ENCODE peak calls at places on chromosomes 7 and 10, in eight cellular contexts. One of them, this sample, is unnamed.

GRCh38 chr7:43723002-43723331 is 6.4 kb downstream of the COA1 start:
- DNase-seq in GM04504: no peak
- DNase-seq in LHCN-M2: no peak
- DNase-seq in fibroblast of mammary gland: no peak
- DNase-seq in NCI-H1092: no peak
- DNase-seq in NCI-H2029: no peak
- DNase-seq in activated T-cell treated with anti-CD3 and anti-CD28 coated beads, Interleukin-2, amount 50 U/mL, for 72 hours: no peak
- DNase-seq in RCC 7860: no peak
- DNase-seq in this sample: no peak

GRCh38 chr7:124667312-124667711 is 98.3 kb downstream of the GPR37 start:
- DNase-seq in activated T-cell treated with anti-CD3 and anti-CD28 coated beads, Interleukin-2, amount 50 U/mL, for 72 hours: no peak
- DNase-seq in LHCN-M2: no peak
- DNase-seq in NCI-H2029: no peak
- DNase-seq in GM04504: no peak
- DNase-seq in NCI-H1092: no peak
- DNase-seq in fibroblast of mammary gland: no peak
- DNase-seq in RCC 7860: no peak
- DNase-seq in this sample: no peak

GRCh38 chr7:117171106-117171505 is 151.8 kb downstream of the WNT2 start:
- DNase-seq in activated T-cell treated with anti-CD3 and anti-CD28 coated beads, Interleukin-2, amount 50 U/mL, for 72 hours: no peak
- DNase-seq in NCI-H2029: no peak
- DNase-seq in GM04504: no peak
- DNase-seq in fibroblast of mammary gland: no peak
- DNase-seq in NCI-H1092: no peak
- DNase-seq in LHCN-M2: no peak
- DNase-seq in RCC 7860: no peak
- DNase-seq in this sample: no peak

GRCh38 chr7:41774966-41775365 is 72.1 kb upstream of the INHBA start:
- DNase-seq in activated T-cell treated with anti-CD3 and anti-CD28 coated beads, Interleukin-2, amount 50 U/mL, for 72 hours: no peak
- DNase-seq in fibroblast of mammary gland: no peak
- DNase-seq in RCC 7860: no peak
- DNase-seq in LHCN-M2: no peak
- DNase-seq in GM04504: no peak
- DNase-seq in NCI-H1092: no peak
- DNase-seq in NCI-H2029: no peak
- DNase-seq in this sample: peak

GRCh38 chr10:71923138-71923692 is 41.0 kb upstream of the CHST3 start:
- DNase-seq in GM04504: no peak
- DNase-seq in NCI-H2029: no peak
- DNase-seq in LHCN-M2: no peak
- DNase-seq in RCC 7860: no peak
- DNase-seq in fibroblast of mammary gland: no peak
- DNase-seq in NCI-H1092: no peak
- DNase-seq in activated T-cell treated with anti-CD3 and anti-CD28 coated beads, Interleukin-2, amount 50 U/mL, for 72 hours: no peak
- DNase-seq in this sample: no peak

GRCh38 chr7:18770852-18771251 is 275.3 kb downstream of the HDAC9 start:
- DNase-seq in GM04504: no peak
- DNase-seq in LHCN-M2: peak
- DNase-seq in NCI-H1092: no peak
- DNase-seq in RCC 7860: no peak
- DNase-seq in fibroblast of mammary gland: peak
- DNase-seq in activated T-cell treated with anti-CD3 and anti-CD28 coated beads, Interleukin-2, amount 50 U/mL, for 72 hours: no peak
- DNase-seq in NCI-H2029: no peak
- DNase-seq in this sample: no peak

GRCh38 chr7:41955475-41956243 is 252.8 kb upstream of the INHBA start:
- DNase-seq in NCI-H2029: no peak
- DNase-seq in NCI-H1092: no peak
- DNase-seq in fibroblast of mammary gland: peak
- DNase-seq in LHCN-M2: peak
- DNase-seq in RCC 7860: peak
- DNase-seq in activated T-cell treated with anti-CD3 and anti-CD28 coated beads, Interleukin-2, amount 50 U/mL, for 72 hours: no peak
- DNase-seq in GM04504: peak
- DNase-seq in this sample: peak

GRCh38 chr10:49076741-49077521 is 38.4 kb downstream of the VSTM4 start:
- DNase-seq in LHCN-M2: no peak
- DNase-seq in NCI-H2029: no peak
- DNase-seq in RCC 7860: peak
- DNase-seq in activated T-cell treated with anti-CD3 and anti-CD28 coated beads, Interleukin-2, amount 50 U/mL, for 72 hours: peak
- DNase-seq in GM04504: no peak
- DNase-seq in NCI-H1092: no peak
- DNase-seq in fibroblast of mammary gland: no peak
- DNase-seq in this sample: no peak

GRCh38 chr10:71351628-71352319 is 32.7 kb downstream of the SLC29A3 start:
- DNase-seq in NCI-H2029: peak
- DNase-seq in fibroblast of mammary gland: no peak
- DNase-seq in GM04504: no peak
- DNase-seq in NCI-H1092: no peak
- DNase-seq in activated T-cell treated with anti-CD3 and anti-CD28 coated beads, Interleukin-2, amount 50 U/mL, for 72 hours: no peak
- DNase-seq in RCC 7860: no peak
- DNase-seq in LHCN-M2: no peak
- DNase-seq in this sample: no peak

GRCh38 chr10:4982764-4983226 is 19.6 kb downstream of the AKR1C1 start:
- DNase-seq in LHCN-M2: peak
- DNase-seq in fibroblast of mammary gland: peak
- DNase-seq in GM04504: no peak
- DNase-seq in NCI-H1092: no peak
- DNase-seq in NCI-H2029: no peak
- DNase-seq in RCC 7860: no peak
- DNase-seq in activated T-cell treated with anti-CD3 and anti-CD28 coated beads, Interleukin-2, amount 50 U/mL, for 72 hours: no peak
- DNase-seq in this sample: no peak

GRCh38 chr7:36945612-36946400 is 221.5 kb upstream of the AOAH start:
- DNase-seq in NCI-H1092: peak
- DNase-seq in activated T-cell treated with anti-CD3 and anti-CD28 coated beads, Interleukin-2, amount 50 U/mL, for 72 hours: no peak
- DNase-seq in LHCN-M2: no peak
- DNase-seq in NCI-H2029: peak
- DNase-seq in RCC 7860: no peak
- DNase-seq in fibroblast of mammary gland: no peak
- DNase-seq in GM04504: no peak
- DNase-seq in this sample: no peak

GRCh38 chr7:88243345-88243909 is 23.6 kb upstream of the SRI start:
- DNase-seq in GM04504: no peak
- DNase-seq in NCI-H1092: peak
- DNase-seq in RCC 7860: peak
- DNase-seq in NCI-H2029: peak
- DNase-seq in fibroblast of mammary gland: peak
- DNase-seq in activated T-cell treated with anti-CD3 and anti-CD28 coated beads, Interleukin-2, amount 50 U/mL, for 72 hours: no peak
- DNase-seq in LHCN-M2: peak
- DNase-seq in this sample: peak

GRCh38 chr10:89553064-89553734 is 17.8 kb upstream of the SLC16A12 start:
- DNase-seq in NCI-H1092: no peak
- DNase-seq in GM04504: peak
- DNase-seq in RCC 7860: peak
- DNase-seq in activated T-cell treated with anti-CD3 and anti-CD28 coated beads, Interleukin-2, amount 50 U/mL, for 72 hours: no peak
- DNase-seq in NCI-H2029: no peak
- DNase-seq in fibroblast of mammary gland: peak
- DNase-seq in LHCN-M2: peak
- DNase-seq in this sample: peak

GRCh38 chr10:83518779-83519178 is 620.5 kb upstream of the GHITM start:
- DNase-seq in GM04504: no peak
- DNase-seq in fibroblast of mammary gland: no peak
- DNase-seq in LHCN-M2: no peak
- DNase-seq in NCI-H2029: no peak
- DNase-seq in RCC 7860: no peak
- DNase-seq in NCI-H1092: no peak
- DNase-seq in activated T-cell treated with anti-CD3 and anti-CD28 coated beads, Interleukin-2, amount 50 U/mL, for 72 hours: no peak
- DNase-seq in this sample: no peak

GRCh38 chr7:55185941-55186609 is 167.3 kb downstream of the EGFR start:
- DNase-seq in NCI-H2029: no peak
- DNase-seq in NCI-H1092: no peak
- DNase-seq in RCC 7860: peak
- DNase-seq in fibroblast of mammary gland: peak
- DNase-seq in activated T-cell treated with anti-CD3 and anti-CD28 coated beads, Interleukin-2, amount 50 U/mL, for 72 hours: no peak
- DNase-seq in GM04504: peak
- DNase-seq in LHCN-M2: peak
- DNase-seq in this sample: peak

GRCh38 chr7:123612024-123612423 is 10.4 kb downstream of the ASB15 start:
- DNase-seq in fibroblast of mammary gland: no peak
- DNase-seq in RCC 7860: no peak
- DNase-seq in activated T-cell treated with anti-CD3 and anti-CD28 coated beads, Interleukin-2, amount 50 U/mL, for 72 hours: no peak
- DNase-seq in LHCN-M2: peak
- DNase-seq in NCI-H2029: no peak
- DNase-seq in NCI-H1092: no peak
- DNase-seq in GM04504: no peak
- DNase-seq in this sample: no peak

GRCh38 chr10:72736176-72736795 is 44.3 kb downstream of the MCU start:
- DNase-seq in RCC 7860: no peak
- DNase-seq in GM04504: peak
- DNase-seq in NCI-H1092: no peak
- DNase-seq in LHCN-M2: peak
- DNase-seq in NCI-H2029: peak
- DNase-seq in fibroblast of mammary gland: peak
- DNase-seq in activated T-cell treated with anti-CD3 and anti-CD28 coated beads, Interleukin-2, amount 50 U/mL, for 72 hours: no peak
- DNase-seq in this sample: peak